ENCODE peak calls at places on chromosomes 5 and 9, in ten cellular contexts. X, R, M, E, V, C, B, N, H and G are unnamed samples.

GRCh38 chr5:57817001-57817453 is 334.4 kb upstream of the ACTBL2 start:
- DNase-seq in X (no peak), R (no peak), M (no peak), E (peak; percentile 46), V (no peak), C (no peak), B (no peak), N (no peak), H (no peak), G (no peak)

GRCh38 chr9:112224401-112225289 is 49.5 kb upstream of the SUSD1 start:
- DNase-seq in X (no peak), R (no peak), M (no peak), E (no peak), V (peak; percentile 93), C (no peak), B (peak; percentile 39), N (no peak), H (no peak), G (no peak)

GRCh38 chr9:122444366-122444765 is 33.4 kb downstream of the OR1J1 start:
- DNase-seq in X (no peak), R (no peak), M (no peak), E (no peak), V (peak; percentile 84), C (no peak), B (no peak), N (no peak), H (no peak), G (peak; percentile 66)

GRCh38 chr9:96169488-96169887 is 132.5 kb downstream of the HSD17B3 start:
- DNase-seq in X (no peak), R (peak; percentile 89), M (no peak), E (no peak), V (peak; percentile 4), C (no peak), B (no peak), N (peak; percentile 78), H (peak; percentile 54), G (no peak)

GRCh38 chr9:4222357-4222756 is 77.5 kb downstream of the GLIS3 start:
- DNase-seq in X (no peak), R (no peak), M (no peak), E (no peak), V (no peak), C (no peak), B (no peak), N (no peak), H (no peak), G (no peak)

GRCh38 chr9:6777218-6777902 is 19.6 kb downstream of the KDM4C start:
- DNase-seq in X (no peak), R (no peak), M (no peak), E (no peak), V (no peak), C (no peak), B (no peak), N (no peak), H (no peak), G (no peak)

GRCh38 chr5:171442287-171443042 is 23.0 kb downstream of the FGF18 start:
- DNase-seq in X (no peak), R (no peak), M (no peak), E (no peak), V (peak; percentile 60), C (no peak), B (no peak), N (no peak), H (no peak), G (no peak)

GRCh38 chr5:132138260-132138659 is 64.7 kb downstream of the CSF2 start:
- DNase-seq in X (no peak), R (no peak), M (no peak), E (no peak), V (peak; percentile 67), C (no peak), B (peak; percentile 78), N (no peak), H (no peak), G (no peak)

GRCh38 chr5:143011621-143012020 is 241.4 kb downstream of the ARHGAP26 start:
- DNase-seq in X (no peak), R (no peak), M (no peak), E (peak; percentile 52), V (peak; percentile 83), C (no peak), B (no peak), N (peak; percentile 18), H (no peak), G (no peak)